ENCODE peak calls at places on chromosome 18, in eight cellular contexts. N is omental fat pad, X is MM.1S, Z is GM13977, G is kidney, L is uterus, B is foreskin keratinocyte, D is ovary. A is an unnamed sample.

GRCh38 chr18:10755855-10756254 is 230.0 kb downstream of the NAPG start:
- DNase-seq in N (no peak), X (no peak), Z (no peak), G (no peak), L (no peak), B (no peak), D (no peak), A (no peak)

GRCh38 chr18:46756559-46757201 is at the start of gene ST8SIA5:
- DNase-seq in N (no peak), X (no peak), Z (peak), G (no peak), L (no peak), B (no peak), D (no peak), A (no peak)

GRCh38 chr18:47054369-47054768 is 18.9 kb upstream of the ELOA2 start:
- DNase-seq in N (no peak), X (no peak), Z (no peak), G (no peak), L (no peak), B (no peak), D (no peak), A (no peak)

GRCh38 chr18:23406271-23406787 is 46.8 kb upstream of the RIOK3 start:
- DNase-seq in N (no peak), X (no peak), Z (no peak), G (no peak), L (no peak), B (peak), D (no peak), A (peak)

GRCh38 chr18:79216176-79216575 is 147.0 kb downstream of the ATP9B start:
- DNase-seq in N (no peak), X (no peak), Z (no peak), G (no peak), L (no peak), B (no peak), D (no peak), A (no peak)

GRCh38 chr18:35778850-35779634 is 193.4 kb upstream of the RMP24 start:
- DNase-seq in N (no peak), X (no peak), Z (no peak), G (no peak), L (no peak), B (no peak), D (no peak), A (no peak)

GRCh38 chr18:25284861-25285574 is 66.9 kb downstream of the ZNF521 start:
- DNase-seq in N (no peak), X (no peak), Z (no peak), G (no peak), L (peak), B (no peak), D (peak), A (no peak)

GRCh38 chr18:32383040-32383819 is 87.5 kb downstream of the GAREM1 start:
- DNase-seq in N (no peak), X (no peak), Z (no peak), G (no peak), L (no peak), B (peak), D (no peak), A (peak)

GRCh38 chr18:23849141-23849540 is 159.9 kb downstream of the LAMA3 start:
- DNase-seq in N (no peak), X (no peak), Z (no peak), G (no peak), L (no peak), B (peak), D (no peak), A (no peak)

GRCh38 chr18:28045176-28045810 is 131.6 kb downstream of the CDH2 start:
- DNase-seq in N (no peak), X (no peak), Z (no peak), G (no peak), L (no peak), B (peak), D (no peak), A (peak)

GRCh38 chr18:70377857-70378701 is 89.2 kb downstream of the SOCS6 start:
- DNase-seq in N (no peak), X (no peak), Z (no peak), G (no peak), L (no peak), B (no peak), D (no peak), A (no peak)

GRCh38 chr18:10771053-10771709 is 245.4 kb downstream of the NAPG start:
- DNase-seq in N (no peak), X (no peak), Z (peak), G (no peak), L (no peak), B (peak), D (no peak), A (no peak)

GRCh38 chr18:35949903-35950627 is 22.4 kb upstream of the RMP24 start:
- DNase-seq in N (peak), X (peak), Z (peak), G (peak), L (peak), B (peak), D (peak), A (peak)

GRCh38 chr18:22985250-22985649 is 52.1 kb downstream of the RBBP8 start:
- DNase-seq in N (no peak), X (no peak), Z (no peak), G (no peak), L (no peak), B (no peak), D (no peak), A (no peak)

GRCh38 chr18:34401775-34402174 is 177.1 kb upstream of the NOL4 start:
- DNase-seq in N (no peak), X (no peak), Z (no peak), G (no peak), L (no peak), B (no peak), D (no peak), A (no peak)
- TF ChIP-seq CTCF in N (no peak), X (no peak), Z (no peak), G (no peak), L (no peak), B (no peak), D (no peak), A (no peak)

GRCh38 chr18:48084041-48084757 is 153.7 kb upstream of the SMAD2 start:
- DNase-seq in N (no peak), X (no peak), Z (no peak), G (no peak), L (no peak), B (no peak), D (no peak), A (no peak)
- TF ChIP-seq CTCF in N (no peak), X (no peak), Z (no peak), G (no peak), L (no peak), B (no peak), D (no peak), A (no peak)

GRCh38 chr18:51135795-51136194 is 61.7 kb downstream of the MEX3C start:
- DNase-seq in N (no peak), X (no peak), Z (no peak), G (no peak), L (no peak), B (no peak), D (no peak), A (no peak)
- TF ChIP-seq CTCF in N (no peak), X (peak), Z (peak), G (no peak), L (no peak), B (peak), D (no peak), A (peak)

GRCh38 chr18:58391932-58392331 is 237.0 kb downstream of the ALPK2 start:
- DNase-seq in N (no peak), X (no peak), Z (no peak), G (no peak), L (no peak), B (no peak), D (no peak), A (no peak)
- TF ChIP-seq CTCF in N (no peak), X (no peak), Z (no peak), G (no peak), L (no peak), B (no peak), D (no peak), A (no peak)

GRCh38 chr18:54916507-54916906 is 42.8 kb downstream of the CCDC68 start:
- DNase-seq in N (no peak), X (no peak), Z (no peak), G (no peak), L (no peak), B (no peak), D (no peak), A (no peak)
- TF ChIP-seq CTCF in N (no peak), X (no peak), Z (peak), G (no peak), L (no peak), B (no peak), D (no peak), A (no peak)

GRCh38 chr18:8706981-8707940 is 1.9 kb downstream of the MTCL1 start:
- DNase-seq in N (no peak), X (peak), Z (peak), G (peak), L (peak), B (peak), D (peak), A (peak)
- TF ChIP-seq CTCF in N (no peak), X (peak), Z (no peak), G (peak), L (peak), B (peak), D (no peak), A (peak)

GRCh38 chr18:7735194-7735593 is 168.1 kb downstream of the PTPRM start:
- DNase-seq in N (no peak), X (no peak), Z (no peak), G (no peak), L (no peak), B (no peak), D (no peak), A (no peak)
- TF ChIP-seq CTCF in N (no peak), X (peak), Z (no peak), G (peak), L (peak), B (peak), D (no peak), A (peak)

DNA sequence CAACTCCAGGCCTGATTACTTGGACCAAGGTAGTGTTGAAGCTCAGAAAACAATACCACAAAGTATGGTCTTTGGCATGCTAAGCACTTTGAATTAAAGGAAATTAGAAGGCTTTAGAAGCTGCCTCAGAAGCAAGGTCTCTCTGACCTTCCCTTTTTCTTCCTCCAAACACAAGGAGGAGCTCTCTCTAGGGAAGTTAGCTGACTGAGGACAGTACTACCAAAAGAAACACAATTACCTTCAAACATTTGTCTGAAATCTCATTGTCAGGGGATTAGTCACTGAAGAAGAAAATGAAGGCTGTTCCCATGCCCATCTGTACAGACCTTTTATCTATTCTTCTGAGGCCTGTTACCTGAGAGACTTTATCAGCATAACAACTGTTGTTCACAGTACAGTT is 279.3 kb downstream of the CDH20 start:
- DNase-seq in N (no peak), X (no peak), Z (no peak), G (no peak), L (no peak), B (peak), D (no peak), A (no peak)
- TF ChIP-seq CTCF in N (no peak), X (no peak), Z (no peak), G (no peak), L (no peak), B (peak), D (no peak), A (peak)

GRCh38 chr18:13108330-13108729 is 110.2 kb upstream of the LDLRAD4 start:
- DNase-seq in N (no peak), X (no peak), Z (no peak), G (no peak), L (no peak), B (no peak), D (no peak), A (no peak)

GRCh38 chr18:13107074-13107473 is 111.5 kb upstream of the LDLRAD4 start:
- DNase-seq in N (no peak), X (no peak), Z (no peak), G (no peak), L (no peak), B (no peak), D (no peak), A (no peak)

GRCh38 chr18:13110559-13110958 is 108.0 kb upstream of the LDLRAD4 start:
- DNase-seq in N (no peak), X (no peak), Z (no peak), G (no peak), L (no peak), B (no peak), D (no peak), A (no peak)

GRCh38 chr18:13112982-13113381 is 105.6 kb upstream of the LDLRAD4 start:
- DNase-seq in N (no peak), X (no peak), Z (no peak), G (peak), L (peak), B (no peak), D (peak), A (peak)
- TF ChIP-seq CTCF in N (no peak), X (no peak), Z (peak), G (peak), L (peak), B (peak), D (no peak), A (peak)